ENCODE peak calls at places on chromosome 20, in eight cellular contexts. V, Y, M, C, H, X, P and U are unnamed samples.

GRCh38 chr20:58209652-58210397 is 18.6 kb downstream of the ANKRD60 start:
- DNase-seq in V (peak), Y (peak), M (peak), C (peak), H (peak), X (peak), P (peak), U (peak)

GRCh38 chr20:10551732-10552724 is 116.9 kb downstream of the SLX4IP start:
- DNase-seq in V (peak), Y (no peak), M (no peak), C (no peak), H (no peak), X (no peak), P (no peak), U (no peak)

GRCh38 chr20:19986419-19986818 is 30.7 kb upstream of the NAA20 start:
- DNase-seq in V (no peak), Y (no peak), M (no peak), C (no peak), H (no peak), X (no peak), P (no peak), U (no peak)

GRCh38 chr20:37361336-37361735 is 15.4 kb downstream of the SRC start:
- DNase-seq in V (no peak), Y (no peak), M (no peak), C (no peak), H (no peak), X (no peak), P (no peak), U (no peak)

GRCh38 chr20:23193985-23194384 is 107.9 kb upstream of the CD93 start:
- DNase-seq in V (no peak), Y (no peak), M (no peak), C (no peak), H (no peak), X (no peak), P (no peak), U (no peak)

GRCh38 chr20:62321521-62321948 is 18.7 kb downstream of the ADRM1 start:
- DNase-seq in V (no peak), Y (peak), M (no peak), C (no peak), H (no peak), X (no peak), P (peak), U (no peak)

GRCh38 chr20:63219866-63220521 is 4.1 kb upstream of the YTHDF1 start:
- DNase-seq in V (no peak), Y (no peak), M (no peak), C (no peak), H (no peak), X (no peak), P (no peak), U (no peak)

GRCh38 chr20:62702886-62703852 is 5.5 kb upstream of the NTSR1 start:
- DNase-seq in V (no peak), Y (no peak), M (no peak), C (no peak), H (no peak), X (no peak), P (peak), U (no peak)

GRCh38 chr20:24694157-24694726 is 224.8 kb downstream of the SYNDIG1 start:
- DNase-seq in V (no peak), Y (no peak), M (no peak), C (no peak), H (no peak), X (no peak), P (no peak), U (no peak)

GRCh38 chr20:19621072-19621471 is 137.0 kb upstream of the RIN2 start:
- DNase-seq in V (no peak), Y (no peak), M (no peak), C (no peak), H (no peak), X (no peak), P (no peak), U (no peak)

GRCh38 chr20:23205656-23206055 is 119.5 kb upstream of the CD93 start:
- DNase-seq in V (peak), Y (no peak), M (no peak), C (no peak), H (no peak), X (peak), P (no peak), U (peak)

GRCh38 chr20:37392441-37393195 is 46.7 kb downstream of the SRC start:
- DNase-seq in V (no peak), Y (peak), M (no peak), C (no peak), H (no peak), X (no peak), P (no peak), U (no peak)

GRCh38 chr20:54197621-54198604 is 10.0 kb upstream of the PFDN4 start:
- DNase-seq in V (no peak), Y (peak), M (no peak), C (no peak), H (no peak), X (no peak), P (no peak), U (no peak)

GRCh38 chr20:53922901-53923314 is 147.5 kb downstream of the BCAS1 start:
- DNase-seq in V (no peak), Y (peak), M (no peak), C (peak), H (no peak), X (no peak), P (no peak), U (peak)

GRCh38 chr20:20491110-20491783 is 123.3 kb downstream of the INSM1 start:
- DNase-seq in V (no peak), Y (no peak), M (no peak), C (no peak), H (no peak), X (no peak), P (peak), U (no peak)

GRCh38 chr20:48691523-48691922 is 136.3 kb downstream of the PREX1 start:
- DNase-seq in V (no peak), Y (no peak), M (no peak), C (no peak), H (no peak), X (no peak), P (no peak), U (no peak)

GRCh38 chr20:61419010-61419409 is 166.9 kb downstream of the CDH4 start:
- DNase-seq in V (no peak), Y (no peak), M (no peak), C (no peak), H (no peak), X (no peak), P (no peak), U (no peak)

GRCh38 chr20:57402206-57403125 is 11.3 kb downstream of the RBM38 start:
- DNase-seq in V (no peak), Y (no peak), M (no peak), C (no peak), H (no peak), X (no peak), P (no peak), U (no peak)

GRCh38 chr20:53103124-53103523 is 131.0 kb downstream of the TSHZ2 start:
- DNase-seq in V (no peak), Y (no peak), M (no peak), C (no peak), H (no peak), X (no peak), P (no peak), U (no peak)

GRCh38 chr20:1710484-1710883 is 52.9 kb upstream of the SIRPG start:
- DNase-seq in V (no peak), Y (no peak), M (no peak), C (no peak), H (no peak), X (no peak), P (no peak), U (no peak)

GRCh38 chr20:4082406-4083102 is 67.2 kb upstream of the RNF24 start:
- DNase-seq in V (no peak), Y (no peak), M (peak), C (peak), H (peak), X (peak), P (peak), U (peak)

GRCh38 chr20:61044499-61044898 is 207.6 kb upstream of the CDH4 start:
- DNase-seq in V (peak), Y (peak), M (no peak), C (no peak), H (no peak), X (no peak), P (no peak), U (no peak)

GRCh38 chr20:23640018-23640872 is 2.5 kb upstream of the CST3 start:
- DNase-seq in V (no peak), Y (no peak), M (no peak), C (no peak), H (no peak), X (no peak), P (no peak), U (no peak)

GRCh38 chr20:2619961-2620595 is 32.4 kb upstream of the NOP56 start:
- DNase-seq in V (no peak), Y (no peak), M (no peak), C (no peak), H (no peak), X (no peak), P (no peak), U (no peak)

GRCh38 chr20:32114305-32114960 is 4.9 kb downstream of the TM9SF4 start:
- DNase-seq in V (no peak), Y (no peak), M (no peak), C (no peak), H (no peak), X (no peak), P (no peak), U (no peak)

GRCh38 chr20:18466574-18466893 is 296 bp downstream of the DZANK1 start:
- DNase-seq in V (no peak), Y (no peak), M (no peak), C (no peak), H (no peak), X (no peak), P (no peak), U (no peak)

GRCh38 chr20:58019027-58019849 is 209.2 kb downstream of the ANKRD60 start:
- DNase-seq in V (no peak), Y (no peak), M (no peak), C (no peak), H (no peak), X (no peak), P (no peak), U (no peak)

GRCh38 chr20:52497731-52498130 is 306.2 kb upstream of the ZFP64 start:
- DNase-seq in V (no peak), Y (no peak), M (no peak), C (no peak), H (no peak), X (no peak), P (no peak), U (no peak)

GRCh38 chr20:36744764-36745191 is 1.1 kb downstream of the NDRG3 start:
- DNase-seq in V (peak), Y (no peak), M (peak), C (no peak), H (no peak), X (peak), P (no peak), U (no peak)

GRCh38 chr20:23091741-23092408 is 5.8 kb upstream of the CD93 start:
- DNase-seq in V (no peak), Y (no peak), M (no peak), C (no peak), H (no peak), X (no peak), P (no peak), U (no peak)

GRCh38 chr20:103456-103855 is 16.0 kb downstream of the DEFB125 start:
- DNase-seq in V (no peak), Y (no peak), M (no peak), C (no peak), H (no peak), X (no peak), P (no peak), U (no peak)

GRCh38 chr20:21361266-21361665 is 36.1 kb downstream of the NKX2-4 start:
- DNase-seq in V (no peak), Y (no peak), M (no peak), C (no peak), H (no peak), X (no peak), P (no peak), U (no peak)

GRCh38 chr20:2820084-2820895 is 4.1 kb downstream of the TMEM239 start:
- DNase-seq in V (peak), Y (no peak), M (no peak), C (no peak), H (no peak), X (no peak), P (no peak), U (no peak)

GRCh38 chr20:60976139-60976538 is 275.9 kb upstream of the CDH4 start:
- DNase-seq in V (no peak), Y (no peak), M (no peak), C (no peak), H (no peak), X (no peak), P (no peak), U (no peak)

GRCh38 chr20:62356143-62356947 is 10.8 kb downstream of the LAMA5 start:
- DNase-seq in V (peak), Y (no peak), M (no peak), C (no peak), H (no peak), X (no peak), P (no peak), U (no peak)

GRCh38 chr20:17823382-17824144 is 123.8 kb downstream of the BANF2 start:
- DNase-seq in V (no peak), Y (no peak), M (no peak), C (no peak), H (no peak), X (peak), P (no peak), U (peak)